ENCODE peak calls at places on chromosomes 4 and X, in five cellular contexts. One of them, this sample, is unnamed.

GRCh38 chrX:72272868-72273267 is 4.2 kb downstream of the RPS4X start:
- DNase-seq in IMR-90: peak
- DNase-seq in mesenchymal stem cell: peak
- DNase-seq in H9: no peak
- DNase-seq in trophoblast cell: no peak
- DNase-seq in this sample: no peak

GRCh38 chr4:121773873-121774272 is 8.9 kb upstream of the SMIM43 start:
- DNase-seq in IMR-90: no peak
- DNase-seq in mesenchymal stem cell: no peak
- DNase-seq in H9: no peak
- DNase-seq in trophoblast cell: no peak
- DNase-seq in this sample: peak

GRCh38 chrX:12319012-12319519 is 180.8 kb downstream of the FRMPD4 start:
- DNase-seq in IMR-90: no peak
- DNase-seq in mesenchymal stem cell: no peak
- DNase-seq in H9: no peak
- DNase-seq in trophoblast cell: no peak
- DNase-seq in this sample: peak

GRCh38 chrX:1481636-1482529 is 29.2 kb upstream of the ASMTL start:
- DNase-seq in IMR-90: peak
- DNase-seq in mesenchymal stem cell: peak
- DNase-seq in H9: peak
- DNase-seq in trophoblast cell: peak
- DNase-seq in this sample: peak

GRCh38 chr4:107666134-107666533 is 53.9 kb downstream of the PAPSS1 start:
- DNase-seq in IMR-90: peak
- DNase-seq in mesenchymal stem cell: peak
- DNase-seq in H9: no peak
- DNase-seq in trophoblast cell: no peak
- DNase-seq in this sample: no peak

GRCh38 chrX:39773923-39774803 is 323.6 kb downstream of the BCOR start:
- DNase-seq in IMR-90: peak
- DNase-seq in mesenchymal stem cell: peak
- DNase-seq in H9: no peak
- DNase-seq in trophoblast cell: no peak
- DNase-seq in this sample: no peak

GRCh38 chr4:7769936-7770674 is 169.6 kb downstream of the AFAP1 start:
- DNase-seq in IMR-90: peak
- DNase-seq in mesenchymal stem cell: no peak
- DNase-seq in H9: no peak
- DNase-seq in trophoblast cell: no peak
- DNase-seq in this sample: peak

GRCh38 chrX:107723501-107723900 is 52.1 kb downstream of the TSC22D3 start:
- DNase-seq in IMR-90: no peak
- DNase-seq in mesenchymal stem cell: no peak
- DNase-seq in H9: no peak
- DNase-seq in trophoblast cell: no peak
- DNase-seq in this sample: no peak

GRCh38 chrX:14361430-14361829 is 167.9 kb upstream of the GLRA2 start:
- DNase-seq in IMR-90: no peak
- DNase-seq in mesenchymal stem cell: no peak
- DNase-seq in H9: no peak
- DNase-seq in trophoblast cell: no peak
- DNase-seq in this sample: no peak

GRCh38 chr4:3302164-3302785 is 9.5 kb downstream of the RGS12 start:
- DNase-seq in IMR-90: no peak
- DNase-seq in mesenchymal stem cell: no peak
- DNase-seq in H9: no peak
- DNase-seq in trophoblast cell: no peak
- DNase-seq in this sample: no peak

GRCh38 chr4:2482192-2482591 is 13.3 kb downstream of the RNF4 start:
- DNase-seq in IMR-90: no peak
- DNase-seq in mesenchymal stem cell: no peak
- DNase-seq in H9: no peak
- DNase-seq in trophoblast cell: no peak
- DNase-seq in this sample: no peak

GRCh38 chr4:139890810-139891209 is 225.2 kb downstream of the MGST2 start:
- DNase-seq in IMR-90: peak
- DNase-seq in mesenchymal stem cell: peak
- DNase-seq in H9: no peak
- DNase-seq in trophoblast cell: no peak
- DNase-seq in this sample: no peak

GRCh38 chr4:185541251-185541671 is 6.0 kb upstream of the PDLIM3 start:
- DNase-seq in IMR-90: no peak
- DNase-seq in mesenchymal stem cell: no peak
- DNase-seq in H9: no peak
- DNase-seq in trophoblast cell: no peak
- DNase-seq in this sample: no peak

GRCh38 chrX:42944381-42944998 is 166.5 kb upstream of the PPP1R2C start:
- DNase-seq in IMR-90: no peak
- DNase-seq in mesenchymal stem cell: no peak
- DNase-seq in H9: no peak
- DNase-seq in trophoblast cell: no peak
- DNase-seq in this sample: peak

GRCh38 chrX:45577361-45577760 is 376.7 kb upstream of the DIPK2B start:
- DNase-seq in IMR-90: no peak
- DNase-seq in mesenchymal stem cell: no peak
- DNase-seq in H9: no peak
- DNase-seq in trophoblast cell: no peak
- DNase-seq in this sample: no peak

GRCh38 chrX:45134775-45135174 is 65.9 kb downstream of the DIPK2B start:
- DNase-seq in IMR-90: no peak
- DNase-seq in mesenchymal stem cell: no peak
- DNase-seq in H9: no peak
- DNase-seq in trophoblast cell: no peak
- DNase-seq in this sample: no peak

GRCh38 chr4:69878250-69878649 is 18.3 kb upstream of the SULT1E1 start:
- DNase-seq in IMR-90: no peak
- DNase-seq in mesenchymal stem cell: no peak
- DNase-seq in H9: no peak
- DNase-seq in trophoblast cell: no peak
- DNase-seq in this sample: no peak

GRCh38 chrX:23668335-23668734 is 1.0 kb downstream of the PRDX4 start:
- DNase-seq in IMR-90: no peak
- DNase-seq in mesenchymal stem cell: peak
- DNase-seq in H9: no peak
- DNase-seq in trophoblast cell: no peak
- DNase-seq in this sample: no peak

GRCh38 chrX:16869393-16870094 is 618 bp downstream of the RBBP7 start:
- DNase-seq in IMR-90: peak
- DNase-seq in mesenchymal stem cell: peak
- DNase-seq in H9: peak
- DNase-seq in trophoblast cell: no peak
- DNase-seq in this sample: peak

GRCh38 chr4:15665738-15666365 is 10.7 kb upstream of the FBXL5 start:
- DNase-seq in IMR-90: peak
- DNase-seq in mesenchymal stem cell: no peak
- DNase-seq in H9: no peak
- DNase-seq in trophoblast cell: peak
- DNase-seq in this sample: no peak

GRCh38 chrX:116009871-116010710 is 160.5 kb upstream of the AGTR2 start:
- DNase-seq in IMR-90: no peak
- DNase-seq in mesenchymal stem cell: no peak
- DNase-seq in H9: peak
- DNase-seq in trophoblast cell: no peak
- DNase-seq in this sample: peak

GRCh38 chr4:162700815-162701361 is 465.8 kb downstream of the NAF1 start:
- DNase-seq in IMR-90: no peak
- DNase-seq in mesenchymal stem cell: no peak
- DNase-seq in H9: no peak
- DNase-seq in trophoblast cell: no peak
- DNase-seq in this sample: no peak

GRCh38 chr4:161900110-161900509 is 263.7 kb downstream of the FSTL5 start:
- DNase-seq in IMR-90: no peak
- DNase-seq in mesenchymal stem cell: no peak
- DNase-seq in H9: no peak
- DNase-seq in trophoblast cell: no peak
- DNase-seq in this sample: no peak

GRCh38 chr4:40621592-40622512 is 7.8 kb downstream of the RBM47 start:
- DNase-seq in IMR-90: peak
- DNase-seq in mesenchymal stem cell: peak
- DNase-seq in H9: peak
- DNase-seq in trophoblast cell: peak
- DNase-seq in this sample: peak

GRCh38 chr4:86451560-86452322 is 91.9 kb upstream of the MAPK10 start:
- DNase-seq in IMR-90: peak
- DNase-seq in mesenchymal stem cell: peak
- DNase-seq in H9: no peak
- DNase-seq in trophoblast cell: peak
- DNase-seq in this sample: peak

GRCh38 chrX:154135458-154136229 is 8.4 kb upstream of the OPN1LW start:
- DNase-seq in IMR-90: no peak
- DNase-seq in mesenchymal stem cell: no peak
- DNase-seq in H9: no peak
- DNase-seq in trophoblast cell: no peak
- DNase-seq in this sample: no peak

GRCh38 chr4:151173751-151174325 is 74.4 kb downstream of the RPS3A start:
- DNase-seq in IMR-90: peak
- DNase-seq in mesenchymal stem cell: peak
- DNase-seq in H9: no peak
- DNase-seq in trophoblast cell: no peak
- DNase-seq in this sample: no peak

GRCh38 chr4:187436251-187436650 is 559.3 kb upstream of the ZFP42 start:
- DNase-seq in IMR-90: no peak
- DNase-seq in mesenchymal stem cell: no peak
- DNase-seq in H9: no peak
- DNase-seq in trophoblast cell: no peak
- DNase-seq in this sample: no peak

GRCh38 chr4:93772858-93773257 is 55.7 kb upstream of the ATOH1 start:
- DNase-seq in IMR-90: no peak
- DNase-seq in mesenchymal stem cell: no peak
- DNase-seq in H9: no peak
- DNase-seq in trophoblast cell: no peak
- DNase-seq in this sample: no peak

GRCh38 chr4:1248262-1249147 is at the start of gene CTBP1:
- DNase-seq in IMR-90: peak
- DNase-seq in mesenchymal stem cell: peak
- DNase-seq in H9: peak
- DNase-seq in trophoblast cell: peak
- DNase-seq in this sample: peak

GRCh38 chr4:1250527-1250812 is 1.5 kb upstream of the CTBP1 start:
- DNase-seq in IMR-90: no peak
- DNase-seq in mesenchymal stem cell: no peak
- DNase-seq in H9: no peak
- DNase-seq in trophoblast cell: no peak
- DNase-seq in this sample: no peak

GRCh38 chr4:1247811-1248261 is 1.1 kb downstream of the CTBP1 start:
- DNase-seq in IMR-90: no peak
- DNase-seq in mesenchymal stem cell: peak
- DNase-seq in H9: peak
- DNase-seq in trophoblast cell: peak
- DNase-seq in this sample: no peak

GRCh38 chr4:1249731-1250526 is 999 bp upstream of the CTBP1 start:
- DNase-seq in IMR-90: no peak
- DNase-seq in mesenchymal stem cell: peak
- DNase-seq in H9: peak
- DNase-seq in trophoblast cell: peak
- DNase-seq in this sample: no peak

GRCh38 chr4:1249148-1249730 is 309 bp upstream of the CTBP1 start:
- DNase-seq in IMR-90: peak
- DNase-seq in mesenchymal stem cell: peak
- DNase-seq in H9: peak
- DNase-seq in trophoblast cell: peak
- DNase-seq in this sample: peak
- H3K23ac ChIP-seq in IMR-90: peak
- H3K23ac ChIP-seq in mesenchymal stem cell: peak
- H3K23ac ChIP-seq in H9: no peak
- H3K23ac ChIP-seq in trophoblast cell: no peak
- H3K23ac ChIP-seq in this sample: no peak

DNA sequence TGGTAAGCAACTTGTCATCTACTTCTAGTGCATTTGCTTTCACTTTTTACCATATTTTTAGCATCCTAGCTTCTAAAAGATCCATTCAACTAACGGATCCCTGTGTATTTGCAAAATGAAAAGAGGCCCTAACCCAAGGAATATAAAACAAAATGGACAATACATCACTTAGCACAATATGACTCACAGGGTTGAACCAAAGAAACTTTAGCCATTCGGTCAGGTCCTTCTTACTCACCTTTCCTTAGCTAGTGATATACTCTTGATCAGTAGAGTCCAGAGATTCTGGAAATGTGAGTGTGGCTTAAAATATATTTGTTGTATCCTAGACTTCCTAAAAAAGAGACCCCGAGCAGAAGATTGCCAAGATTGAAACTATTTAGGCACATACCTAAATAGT is 19.5 kb downstream of the TMPRSS11E start:
- DNase-seq in IMR-90: no peak
- DNase-seq in mesenchymal stem cell: peak
- DNase-seq in H9: no peak
- DNase-seq in trophoblast cell: no peak
- DNase-seq in this sample: no peak
- H3K9ac ChIP-seq in IMR-90: no peak
- H3K9ac ChIP-seq in mesenchymal stem cell: peak
- H3K9ac ChIP-seq in H9: no peak
- H3K9ac ChIP-seq in trophoblast cell: no peak
- H3K9ac ChIP-seq in this sample: no peak

GRCh38 chr4:722851-723360 is 17.3 kb downstream of the PCGF3 start:
- DNase-seq in IMR-90: no peak
- DNase-seq in mesenchymal stem cell: no peak
- DNase-seq in H9: no peak
- DNase-seq in trophoblast cell: no peak
- DNase-seq in this sample: no peak

GRCh38 chr4:724131-724530 is 18.5 kb downstream of the PCGF3 start:
- DNase-seq in IMR-90: no peak
- DNase-seq in mesenchymal stem cell: no peak
- DNase-seq in H9: no peak
- DNase-seq in trophoblast cell: no peak
- DNase-seq in this sample: no peak

GRCh38 chr4:725368-726234 is 20.0 kb downstream of the PCGF3 start:
- DNase-seq in IMR-90: no peak
- DNase-seq in mesenchymal stem cell: no peak
- DNase-seq in H9: no peak
- DNase-seq in trophoblast cell: no peak
- DNase-seq in this sample: no peak

GRCh38 chr4:722181-722725 is 16.6 kb downstream of the PCGF3 start:
- DNase-seq in IMR-90: no peak
- DNase-seq in mesenchymal stem cell: no peak
- DNase-seq in H9: no peak
- DNase-seq in trophoblast cell: no peak
- DNase-seq in this sample: no peak

DNA sequence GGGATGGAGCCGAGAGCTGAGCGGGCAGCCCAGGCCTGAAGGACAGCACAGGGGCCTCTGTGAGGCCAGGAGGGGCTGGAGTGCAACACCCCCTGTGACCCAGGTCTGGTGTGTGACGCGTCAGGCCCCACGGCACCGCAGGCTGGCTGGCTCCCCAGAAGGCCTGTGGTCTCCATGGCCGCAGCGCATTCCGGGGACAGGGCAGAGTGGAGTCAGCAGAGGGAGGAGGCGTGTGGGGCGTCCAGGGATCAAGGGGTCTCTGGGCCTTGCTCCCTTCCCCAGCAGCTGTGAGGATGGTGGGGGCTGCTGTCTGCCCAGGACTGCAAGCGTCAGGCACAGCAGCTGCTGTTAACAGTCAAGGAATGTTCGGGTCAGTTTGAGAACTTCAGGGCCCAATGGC is 18.1 kb downstream of the PCGF3 start:
- DNase-seq in IMR-90: no peak
- DNase-seq in mesenchymal stem cell: no peak
- DNase-seq in H9: no peak
- DNase-seq in trophoblast cell: no peak
- DNase-seq in this sample: no peak
- H3K23ac ChIP-seq in IMR-90: no peak
- H3K23ac ChIP-seq in mesenchymal stem cell: no peak
- H3K23ac ChIP-seq in H9: no peak
- H3K23ac ChIP-seq in trophoblast cell: no peak
- H3K23ac ChIP-seq in this sample: no peak

GRCh38 chr4:70997068-70997467 is 3.6 kb downstream of the DCK start:
- DNase-seq in IMR-90: no peak
- DNase-seq in mesenchymal stem cell: no peak
- DNase-seq in H9: no peak
- DNase-seq in trophoblast cell: no peak
- DNase-seq in this sample: no peak
- H3K9ac ChIP-seq in IMR-90: no peak
- H3K9ac ChIP-seq in mesenchymal stem cell: peak
- H3K9ac ChIP-seq in H9: no peak
- H3K9ac ChIP-seq in trophoblast cell: no peak
- H3K9ac ChIP-seq in this sample: no peak